ENCODE peak calls at places on chromosome 1, in nine cellular contexts. X, F, Z, H, Q, S, V, U and D are unnamed samples.

GRCh38 chr1:53959664-53960250 is 13.6 kb downstream of the LRRC42 start:
- DNase-seq in X (peak), F (peak), Z (no peak), H (peak), Q (no peak), S (peak), V (peak), U (no peak), D (peak)

GRCh38 chr1:201016211-201016651 is 7.3 kb downstream of the KIF21B start:
- DNase-seq in X (peak), F (no peak), Z (peak), H (peak), Q (no peak), S (no peak), V (no peak), U (peak), D (peak)

GRCh38 chr1:55650449-55650848 is 435.3 kb upstream of the USP24 start:
- DNase-seq in X (no peak), F (no peak), Z (no peak), H (no peak), Q (no peak), S (no peak), V (no peak), U (peak), D (no peak)

GRCh38 chr1:53754484-53755312 is 15.7 kb upstream of the GLIS1 start:
- DNase-seq in X (peak), F (peak), Z (peak), H (peak), Q (no peak), S (peak), V (peak), U (peak), D (peak)

GRCh38 chr1:151372411-151372934 is at the start of gene SELENBP1:
- DNase-seq in X (peak), F (no peak), Z (peak), H (peak), Q (no peak), S (peak), V (peak), U (peak), D (peak)

GRCh38 chr1:229203030-229203751 is 67.7 kb upstream of the RAB4A start:
- DNase-seq in X (peak), F (peak), Z (no peak), H (peak), Q (no peak), S (peak), V (no peak), U (peak), D (peak)

GRCh38 chr1:60394436-60394835 is 320.9 kb upstream of the C1orf87 start:
- DNase-seq in X (no peak), F (no peak), Z (no peak), H (no peak), Q (no peak), S (no peak), V (no peak), U (no peak), D (no peak)

GRCh38 chr1:53943090-53943489 is 2.4 kb downstream of the IFT25 start:
- DNase-seq in X (no peak), F (no peak), Z (no peak), H (no peak), Q (no peak), S (no peak), V (no peak), U (no peak), D (no peak)

GRCh38 chr1:42144336-42145189 is 8.6 kb upstream of the GUCA2B start:
- DNase-seq in X (no peak), F (no peak), Z (no peak), H (no peak), Q (no peak), S (no peak), V (no peak), U (no peak), D (peak)